ENCODE peak calls at places on chromosomes 4 and X, in six cellular contexts. Q, S, U, N, K and T are unnamed samples.

GRCh38 chr4:134756456-134756855 is 554.9 kb upstream of the PABPC4L start:
- DNase-seq in Q (no peak), S (no peak), U (no peak), N (no peak), K (no peak), T (no peak)

GRCh38 chrX:123975180-123975579 is 13.7 kb downstream of the STAG2 start:
- DNase-seq in Q (peak; percentile 49), S (peak; percentile 65), U (no peak), N (no peak), K (no peak), T (no peak)

GRCh38 chrX:11437642-11438379 is 144.6 kb downstream of the AMELX start:
- DNase-seq in Q (peak; percentile 8), S (peak; percentile 77), U (no peak), N (peak; percentile 46), K (no peak), T (no peak)

GRCh38 chrX:12007881-12008280 is 130.4 kb upstream of the FRMPD4 start:
- DNase-seq in Q (peak; percentile 85), S (peak; percentile 65), U (no peak), N (no peak), K (peak; percentile 4), T (no peak)

GRCh38 chrX:11449613-11450012 is 156.4 kb downstream of the AMELX start:
- DNase-seq in Q (peak; percentile 45), S (no peak), U (no peak), N (no peak), K (no peak), T (no peak)

GRCh38 chrX:49230500-49231232 is 2.5 kb downstream of the CACNA1F start:
- DNase-seq in Q (no peak), S (peak; percentile 34), U (no peak), N (peak; percentile 27), K (no peak), T (peak; percentile 72)

GRCh38 chr4:108635070-108635655 is 14.8 kb downstream of the RPL34 start:
- DNase-seq in Q (no peak), S (peak; percentile 76), U (no peak), N (no peak), K (no peak), T (no peak)

GRCh38 chr4:17597517-17597916 is 16.9 kb upstream of the MED28 start:
- DNase-seq in Q (peak; percentile 51), S (peak; percentile 23), U (peak; percentile 21), N (no peak), K (no peak), T (no peak)

GRCh38 chrX:13506574-13506973 is 62.8 kb upstream of the EGFL6 start:
- DNase-seq in Q (peak; percentile 62), S (peak; percentile 60), U (peak; percentile 62), N (peak; percentile 34), K (peak; percentile 28), T (peak; percentile 74)

GRCh38 chr4:8046925-8047541 is 107.4 kb upstream of the AFAP1 start:
- DNase-seq in Q (no peak), S (no peak), U (no peak), N (no peak), K (no peak), T (no peak)

GRCh38 chrX:12423346-12423745 is 285.1 kb downstream of the FRMPD4 start:
- DNase-seq in Q (no peak), S (no peak), U (no peak), N (no peak), K (no peak), T (no peak)

GRCh38 chr4:146932111-146932510 is 13.6 kb downstream of the TTC29 start:
- DNase-seq in Q (no peak), S (peak; percentile 30), U (no peak), N (no peak), K (no peak), T (no peak)

GRCh38 chr4:151355155-151355554 is 29.8 kb upstream of the SH3D19 start:
- DNase-seq in Q (no peak), S (no peak), U (no peak), N (no peak), K (no peak), T (no peak)

GRCh38 chr4:26139310-26139924 is 181.4 kb upstream of the RBPJ start:
- DNase-seq in Q (no peak), S (peak; percentile 24), U (no peak), N (no peak), K (no peak), T (no peak)

GRCh38 chr4:115418997-115419396 is 305.6 kb upstream of the NDST4 start:
- DNase-seq in Q (no peak), S (no peak), U (no peak), N (no peak), K (no peak), T (no peak)

GRCh38 chr4:5712931-5713330 is 1.9 kb downstream of the EVC start:
- DNase-seq in Q (no peak), S (peak; percentile 32), U (no peak), N (no peak), K (no peak), T (no peak)

GRCh38 chr4:113823291-113823659 is 61.7 kb upstream of the CAMK2D start:
- DNase-seq in Q (no peak), S (no peak), U (no peak), N (peak; percentile 54), K (no peak), T (no peak)

GRCh38 chr4:40195182-40196177 is 1.4 kb upstream of the RHOH start:
- DNase-seq in Q (no peak), S (no peak), U (no peak), N (peak; percentile 58), K (no peak), T (no peak)

GRCh38 chrX:31272472-31272775 is 200.6 kb upstream of the FTHL17 start:
- DNase-seq in Q (no peak), S (no peak), U (no peak), N (no peak), K (no peak), T (peak; percentile 50)
- H3K9ac ChIP-seq in Q (no peak overlapping the region), S (no peak overlapping the region), U (no peak overlapping the region), N (no peak overlapping the region), K (no peak overlapping the region), T (no peak overlapping the region)

GRCh38 chr4:73723945-73724344 is 16.4 kb upstream of the CXCL8 start:
- DNase-seq in Q (no peak), S (no peak), U (no peak), N (no peak), K (no peak), T (no peak)
- TF ChIP-seq EZH2phosphoT487 in Q (no peak), S (no peak), U (no peak), N (no peak), K (no peak), T (no peak)

GRCh38 chr4:81454498-81454897 is 17.2 kb downstream of the RASGEF1B start:
- DNase-seq in Q (peak; percentile 71), S (peak; percentile 12), U (no peak), N (no peak), K (no peak), T (no peak)
- H3K4me2 ChIP-seq in Q (peak overlapping the region; percentile 30), S (no peak overlapping the region), U (no peak overlapping the region), N (no peak overlapping the region), K (peak overlapping the region; percentile 38), T (no peak overlapping the region)

GRCh38 chr4:24470681-24471622 is 113.4 kb downstream of the DHX15 start:
- DNase-seq in Q (peak; percentile 7), S (peak; percentile 66), U (peak; percentile 63), N (peak; percentile 30), K (no peak), T (peak; percentile 68)
- H3K9ac ChIP-seq in Q (no peak overlapping the region), S (no peak overlapping the region), U (no peak overlapping the region), N (no peak overlapping the region), K (no peak overlapping the region), T (no peak overlapping the region)

DNA sequence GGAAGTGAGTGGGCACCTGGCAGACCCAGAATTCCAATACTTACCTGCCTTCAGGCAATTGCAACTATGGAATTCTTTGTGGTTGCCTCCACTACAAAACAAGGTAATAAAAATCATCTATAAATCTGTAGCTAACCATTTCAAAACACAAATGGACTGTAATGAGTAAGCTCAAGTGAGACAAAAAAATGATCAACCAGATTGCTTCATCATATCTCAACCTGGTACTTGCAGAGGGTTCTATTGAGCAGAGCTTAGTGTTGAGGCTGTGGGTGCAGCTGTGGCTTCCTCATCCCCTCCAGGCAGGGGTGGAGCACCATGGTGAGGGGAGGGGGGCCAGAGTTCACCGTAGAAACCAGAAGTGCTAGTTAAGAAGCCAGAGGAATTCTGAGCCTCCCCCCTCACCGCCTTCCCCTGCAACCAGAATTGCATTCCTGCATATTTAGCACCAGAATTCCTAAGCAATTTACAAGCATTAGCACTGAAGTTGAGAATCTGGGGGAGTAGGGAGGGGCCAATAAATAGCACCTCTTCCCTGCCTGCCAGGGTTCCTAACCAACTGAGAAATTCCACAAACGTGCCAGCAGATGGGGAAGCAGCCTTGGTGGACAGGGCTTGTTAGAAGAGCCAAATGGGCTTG is 11.5 kb downstream of the CTAG1A start:
- DNase-seq in Q (peak; percentile 94), S (peak; percentile 73), U (no peak), N (no peak), K (no peak), T (peak; percentile 65)
- TF ChIP-seq EZH2phosphoT487 in Q (no peak), S (no peak), U (no peak), N (no peak), K (no peak), T (no peak)

GRCh38 chrX:17550011-17550410 is 175.0 kb downstream of the NHS start:
- DNase-seq in Q (no peak), S (no peak), U (no peak), N (no peak), K (no peak), T (no peak)

GRCh38 chrX:17552251-17552650 is 177.3 kb downstream of the NHS start:
- DNase-seq in Q (peak; percentile 10), S (peak; percentile 59), U (no peak), N (no peak), K (no peak), T (no peak)

GRCh38 chrX:17549005-17549685 is 174.1 kb downstream of the NHS start:
- DNase-seq in Q (no peak), S (no peak), U (no peak), N (peak; percentile 74), K (no peak), T (peak; percentile 23)

GRCh38 chrX:17553451-17553850 is 178.5 kb downstream of the NHS start:
- DNase-seq in Q (peak; percentile 83), S (peak; percentile 79), U (no peak), N (no peak), K (no peak), T (no peak)

GRCh38 chrX:17553961-17554482 is 179.0 kb downstream of the NHS start:
- DNase-seq in Q (no peak), S (no peak), U (no peak), N (no peak), K (no peak), T (no peak)
- H3K4me2 ChIP-seq in Q (peak overlapping the region; percentile 62), S (no peak overlapping the region), U (peak overlapping the region; percentile 57), N (no peak overlapping the region), K (no peak overlapping the region), T (no peak overlapping the region)